ENCODE peak calls at places on chromosomes 16 and 17, in seven cellular contexts. N is cardiac muscle cell, Z is right lobe of liver, A is vagina, U is GM23338, I is adrenal gland, V is tibial artery. J is an unnamed sample. For H3K4me1, the result is how much of the 10 kb centered on the place peaks cover.

GRCh38 chr17:63433746-63434591 is 12.1 kb downstream of the CYB561 start:
- DNase-seq in N (peak), Z (peak), A (peak), U (no peak), I (peak), V (peak), J (peak)

GRCh38 chr16:9545500-9546437 is 454.3 kb downstream of the HAPSTR1 start:
- DNase-seq in N (no peak), Z (no peak), A (no peak), U (no peak), I (no peak), V (no peak), J (no peak)

GRCh38 chr16:12293017-12293618 is 316.6 kb downstream of the SNX29 start:
- DNase-seq in N (no peak), Z (no peak), A (no peak), U (no peak), I (no peak), V (no peak), J (no peak)

GRCh38 chr16:75208242-75208825 is 1.4 kb upstream of the CTRB2 start:
- DNase-seq in N (no peak), Z (no peak), A (no peak), U (no peak), I (no peak), V (no peak), J (no peak)

GRCh38 chr17:75810216-75810615 is 25.6 kb downstream of the UNK start:
- DNase-seq in N (no peak), Z (peak), A (no peak), U (no peak), I (no peak), V (no peak), J (no peak)

GRCh38 chr17:57940217-57940616 is 15.0 kb downstream of the CUEDC1 start:
- DNase-seq in N (no peak), Z (no peak), A (no peak), U (peak), I (peak), V (no peak), J (no peak)

GRCh38 chr16:7086842-7087616 is 245.6 kb upstream of the RBFOX1 start:
- DNase-seq in N (no peak), Z (no peak), A (no peak), U (peak), I (peak), V (no peak), J (no peak)

GRCh38 chr17:32693135-32693897 is 183.6 kb downstream of the MYO1D start:
- DNase-seq in N (no peak), Z (no peak), A (no peak), U (no peak), I (no peak), V (no peak), J (no peak)

GRCh38 chr16:52581530-52581929 is 34.6 kb upstream of the TOX3 start:
- DNase-seq in N (no peak), Z (no peak), A (no peak), U (peak), I (no peak), V (no peak), J (no peak)

GRCh38 chr17:40095944-40096791 is 4.2 kb downstream of the NR1D1 start:
- DNase-seq in N (no peak), Z (no peak), A (peak), U (no peak), I (peak), V (peak), J (peak)

GRCh38 chr16:80614908-80615696 is 74.3 kb downstream of the DYNLRB2 start:
- DNase-seq in N (peak), Z (no peak), A (peak), U (peak), I (no peak), V (no peak), J (no peak)

GRCh38 chr16:4611337-4612023 is 3.2 kb downstream of the UBALD1 start:
- DNase-seq in N (peak), Z (no peak), A (no peak), U (no peak), I (no peak), V (no peak), J (peak)

DNA sequence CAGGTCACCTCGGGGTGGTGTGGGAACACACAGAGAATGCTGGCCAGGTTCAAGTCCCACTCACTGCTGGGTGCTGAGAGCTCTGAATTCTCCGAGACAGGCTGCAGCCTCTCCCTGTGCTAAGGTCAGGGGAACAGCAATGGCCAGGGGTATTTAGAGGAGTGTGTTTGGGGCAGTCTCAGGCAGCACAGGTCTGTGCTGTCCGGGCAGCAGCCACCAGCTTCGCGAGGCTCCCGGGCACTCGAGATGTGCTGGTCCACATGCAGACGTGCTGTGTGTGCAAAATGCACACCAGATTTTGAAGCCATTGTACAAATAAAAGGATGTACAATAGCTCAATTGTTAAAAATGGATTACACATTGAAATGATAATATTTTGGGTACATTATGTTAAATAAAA is 7.1 kb downstream of the NHERF1 start:
- DNase-seq in N (no peak), Z (no peak), A (no peak), U (no peak), I (no peak), V (no peak), J (no peak)
- H3K4me1 ChIP-seq in N (under half), Z (under half), A (half or more), U (under half), I (half or more), V (under half), J (half or more)

GRCh38 chr16:87540072-87540976 is 47.5 kb upstream of the ZCCHC14 start:
- DNase-seq in N (no peak), Z (no peak), A (no peak), U (no peak), I (no peak), V (no peak), J (no peak)

GRCh38 chr16:87542531-87543102 is 49.8 kb upstream of the ZCCHC14 start:
- DNase-seq in N (no peak), Z (no peak), A (no peak), U (no peak), I (no peak), V (no peak), J (no peak)

GRCh38 chr16:87541004-87541881 is 48.4 kb upstream of the ZCCHC14 start:
- DNase-seq in N (peak), Z (peak), A (no peak), U (no peak), I (no peak), V (peak), J (no peak)

GRCh38 chr16:87543436-87544191 is 50.8 kb upstream of the ZCCHC14 start:
- DNase-seq in N (peak), Z (no peak), A (no peak), U (no peak), I (no peak), V (no peak), J (no peak)

GRCh38 chr16:87541882-87542234 is 49.0 kb upstream of the ZCCHC14 start:
- DNase-seq in N (peak), Z (no peak), A (no peak), U (no peak), I (no peak), V (peak), J (no peak)
- H3K4me3 ChIP-seq in N (no peak), Z (no peak), A (peak), U (no peak), I (no peak), V (peak), J (no peak)

GRCh38 chr17:45316271-45317112 is at the start of gene MAP3K14:
- DNase-seq in N (peak), Z (peak), A (no peak), U (peak), I (peak), V (peak), J (peak)

GRCh38 chr17:45313927-45314760 is 2.7 kb downstream of the MAP3K14 start:
- DNase-seq in N (no peak), Z (no peak), A (no peak), U (no peak), I (no peak), V (no peak), J (no peak)

GRCh38 chr17:45315583-45316270 is 1.1 kb downstream of the MAP3K14 start:
- DNase-seq in N (no peak), Z (no peak), A (no peak), U (no peak), I (no peak), V (no peak), J (no peak)

GRCh38 chr17:45313419-45313771 is 3.4 kb downstream of the MAP3K14 start:
- DNase-seq in N (no peak), Z (peak), A (no peak), U (no peak), I (no peak), V (no peak), J (no peak)

GRCh38 chr17:45314761-45315549 is 1.9 kb downstream of the MAP3K14 start:
- DNase-seq in N (no peak), Z (no peak), A (no peak), U (no peak), I (no peak), V (no peak), J (no peak)
- H3K4me1 ChIP-seq in N (under half), Z (under half), A (half or more), U (under half), I (half or more), V (half or more), J (half or more)

GRCh38 chr16:85570735-85571562 is 42.2 kb upstream of the GSE1 start:
- DNase-seq in N (no peak), Z (peak), A (no peak), U (no peak), I (peak), V (peak), J (peak)
- H3K4me3 ChIP-seq in N (no peak), Z (no peak), A (no peak), U (peak), I (no peak), V (no peak), J (peak)

GRCh38 chr17:17926840-17927449 is 45.3 kb downstream of the TOM1L2 start:
- DNase-seq in N (no peak), Z (no peak), A (no peak), U (no peak), I (no peak), V (no peak), J (no peak)

GRCh38 chr17:17929655-17930380 is 42.4 kb downstream of the TOM1L2 start:
- DNase-seq in N (no peak), Z (no peak), A (no peak), U (no peak), I (no peak), V (no peak), J (no peak)

GRCh38 chr17:17930674-17931073 is 41.5 kb downstream of the TOM1L2 start:
- DNase-seq in N (no peak), Z (no peak), A (no peak), U (no peak), I (no peak), V (no peak), J (no peak)

GRCh38 chr17:17931159-17931558 is 41.0 kb downstream of the TOM1L2 start:
- DNase-seq in N (no peak), Z (no peak), A (no peak), U (no peak), I (no peak), V (no peak), J (no peak)

GRCh38 chr17:17928422-17929386 is 43.5 kb downstream of the TOM1L2 start:
- DNase-seq in N (peak), Z (no peak), A (no peak), U (no peak), I (no peak), V (no peak), J (no peak)
- H3K4me1 ChIP-seq in N (under half), Z (under half), A (under half), U (under half), I (under half), V (half or more), J (under half)

GRCh38 chr16:67667817-67668494 is 1.3 kb downstream of the C16orf86 start:
- DNase-seq in N (peak), Z (peak), A (no peak), U (peak), I (peak), V (peak), J (peak)
- H3K4me3 ChIP-seq in N (no peak), Z (no peak), A (peak), U (peak), I (no peak), V (peak), J (peak)

DNA sequence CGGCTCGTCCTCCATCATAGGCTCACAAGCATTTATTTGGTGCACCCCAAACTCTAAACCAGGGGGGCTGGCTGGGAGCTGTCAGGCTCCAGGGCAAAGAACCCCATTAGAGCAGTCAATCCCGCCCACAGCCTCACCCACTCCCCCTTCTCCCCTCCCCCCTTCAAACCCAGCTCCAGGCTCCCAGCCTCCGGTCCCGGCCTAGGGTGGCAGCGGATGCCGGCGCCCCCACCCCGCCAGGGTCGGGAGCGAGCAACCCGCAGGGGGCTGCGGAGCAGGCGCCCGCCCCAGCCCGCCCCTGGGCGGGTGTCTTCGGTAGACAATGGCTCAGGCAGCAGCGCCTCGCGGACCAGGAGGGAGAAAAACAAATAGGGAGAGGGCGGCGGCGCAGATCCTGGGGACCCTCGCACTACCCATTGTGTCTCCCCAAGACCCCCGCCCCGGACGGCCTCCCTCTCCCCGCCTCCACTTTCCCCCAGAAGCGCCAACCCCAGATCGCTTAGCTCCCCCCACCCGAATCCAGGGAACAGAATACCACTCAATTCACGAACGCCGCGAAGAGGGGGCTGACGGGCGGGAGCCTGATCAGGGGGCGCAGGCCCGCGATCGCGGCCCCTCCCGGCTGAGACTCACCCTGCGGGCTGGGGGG is 565 bp downstream of the FAM171A2 start:
- DNase-seq in N (no peak), Z (no peak), A (no peak), U (peak), I (no peak), V (no peak), J (no peak)
- H3K4me1 ChIP-seq in N (under half), Z (under half), A (under half), U (under half), I (under half), V (under half), J (under half)

J was measured in spleen.